ENCODE peak calls at places on chromosome 11, in five cellular contexts. E is OCI-LY7, Y is endodermal cell, X is fibroblast of pulmonary artery, R is GM12865. M is an unnamed sample.

GRCh38 chr11:58829736-58830135 is 14.8 kb downstream of the GLYATL2 start:
- DNase-seq in E (no peak), Y (no peak), R (no peak), X (peak; percentile 5), M (peak; percentile 67)

GRCh38 chr11:58530236-58530635 is 22.3 kb upstream of the OR5B21 start:
- DNase-seq in X (no peak), Y (no peak), R (no peak), E (no peak), M (no peak)

GRCh38 chr11:65867284-65868071 is 5.1 kb downstream of the EFEMP2 start:
- DNase-seq in E (peak; percentile 54), Y (peak; percentile 84), R (no peak), X (no peak), M (no peak)

GRCh38 chr11:85316967-85317366 is 310.2 kb downstream of the DLG2 start:
- DNase-seq in R (peak; percentile 83), E (peak; percentile 87), X (no peak), Y (no peak), M (no peak)

GRCh38 chr11:48101044-48101733 is 115.4 kb upstream of the OR4B1 start:
- DNase-seq in X (no peak), R (no peak), E (no peak), Y (no peak), M (no peak)

GRCh38 chr11:88115828-88116410 is 59.3 kb downstream of the RAB38 start:
- DNase-seq in E (no peak), R (no peak), X (no peak), Y (no peak), M (no peak)

GRCh38 chr11:65912840-65913239 is 6.0 kb downstream of the C11orf68 start:
- DNase-seq in X (peak; percentile 34), E (no peak), R (peak; percentile 59), Y (peak; percentile 34), M (peak; percentile 68)

GRCh38 chr11:24198458-24198857 is 298.4 kb upstream of the LUZP2 start:
- DNase-seq in E (no peak), R (no peak), Y (no peak), X (peak; percentile 10), M (peak; percentile 8)

GRCh38 chr11:123302751-123303195 is 107.7 kb upstream of the CLMP start:
- DNase-seq in Y (peak; percentile 53), R (peak; percentile 82), E (peak; percentile 8), X (peak; percentile 54), M (peak; percentile 74)

GRCh38 chr11:73469401-73469800 is 93.2 kb downstream of the RELT start:
- DNase-seq in R (no peak), Y (no peak), X (peak; percentile 52), E (no peak), M (no peak)

GRCh38 chr11:28727254-28727653 is 619.1 kb downstream of the METTL15 start:
- DNase-seq in R (no peak), X (no peak), E (no peak), Y (no peak), M (peak; percentile 53)

GRCh38 chr11:10818594-10818993 is 9.9 kb upstream of the EIF4G2 start:
- DNase-seq in E (no peak), X (no peak), Y (no peak), R (no peak), M (peak; percentile 91)

GRCh38 chr11:42770444-42771065 is 541.2 kb upstream of the API5 start:
- DNase-seq in E (peak; percentile 28), Y (peak; percentile 69), X (peak; percentile 30), R (peak; percentile 49), M (peak; percentile 26)

GRCh38 chr11:57360991-57361390 is 20.0 kb downstream of the PRG3 start:
- DNase-seq in E (no peak), Y (no peak), R (no peak), X (no peak), M (no peak)

GRCh38 chr11:70073881-70074371 is 4.2 kb upstream of the ANO1 start:
- DNase-seq in E (no peak), R (no peak), X (peak; percentile 24), Y (peak; percentile 74), M (no peak)

GRCh38 chr11:34145073-34145472 is 39.6 kb downstream of the NAT10 start:
- DNase-seq in Y (no peak), E (no peak), R (peak; percentile 72), X (no peak), M (no peak)

GRCh38 chr11:69401715-69402114 is 79.7 kb upstream of the LINC01488 start:
- DNase-seq in R (no peak), Y (no peak), E (no peak), X (no peak), M (no peak)

GRCh38 chr11:93761910-93762309 is 20.4 kb downstream of the C11orf54 start:
- DNase-seq in X (no peak), E (no peak), R (no peak), Y (no peak), M (no peak)

GRCh38 chr11:117669062-117669461 is 128.0 kb downstream of the DSCAML1 start:
- DNase-seq in R (no peak), Y (no peak), X (no peak), E (no peak), M (no peak)

GRCh38 chr11:117670443-117670842 is 126.6 kb downstream of the DSCAML1 start:
- DNase-seq in X (no peak), Y (no peak), E (no peak), R (no peak), M (no peak)

GRCh38 chr11:117670924-117671323 is 126.1 kb downstream of the DSCAML1 start:
- DNase-seq in Y (peak; percentile 72), R (no peak), E (no peak), X (no peak), M (no peak)

GRCh38 chr11:117668291-117668690 is 128.7 kb downstream of the DSCAML1 start:
- DNase-seq in Y (no peak), X (no peak), R (no peak), E (no peak), M (no peak)

GRCh38 chr11:117669616-117670015 is 127.4 kb downstream of the DSCAML1 start:
- DNase-seq in R (no peak), X (no peak), Y (no peak), E (no peak), M (no peak)
- TF ChIP-seq CTCF in R (no peak), X (no peak), Y (no peak), E (no peak), M (no peak)

GRCh38 chr11:128482092-128482491 is 105.3 kb downstream of the ETS1 start:
- DNase-seq in X (no peak), Y (no peak), R (no peak), E (no peak), M (no peak)

GRCh38 chr11:128478305-128478704 is 109.1 kb downstream of the ETS1 start:
- DNase-seq in Y (no peak), X (no peak), E (no peak), R (no peak), M (no peak)

GRCh38 chr11:128481135-128481534 is 106.2 kb downstream of the ETS1 start:
- DNase-seq in X (peak; percentile 93), E (no peak), R (no peak), Y (no peak), M (peak; percentile 95)

GRCh38 chr11:128480665-128481064 is 106.7 kb downstream of the ETS1 start:
- DNase-seq in X (no peak), R (no peak), Y (no peak), E (no peak), M (peak; percentile 50)

DNA sequence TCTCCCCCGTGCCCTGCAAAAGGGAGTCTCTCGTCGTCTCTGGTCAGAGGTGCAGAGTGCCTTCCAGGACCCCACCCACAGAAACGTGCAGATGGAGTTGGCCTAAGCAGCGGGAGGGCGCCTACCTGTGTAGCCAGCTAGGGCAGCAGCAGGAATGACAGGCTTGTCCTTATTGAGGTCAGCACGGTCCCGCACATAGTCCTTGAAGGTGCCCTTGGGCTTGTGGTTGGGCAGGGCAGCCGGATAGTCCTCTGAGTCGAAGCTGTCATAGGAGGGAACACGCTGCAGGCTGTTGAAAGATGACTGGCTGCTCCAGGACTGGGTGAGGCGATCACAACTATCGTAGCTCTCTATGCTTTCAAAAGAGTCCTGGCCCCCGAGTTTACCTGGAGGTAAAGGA is 107.3 kb downstream of the ETS1 start:
- DNase-seq in X (no peak), R (no peak), Y (no peak), E (no peak), M (no peak)
- H3K4me3 ChIP-seq in X (no peak overlapping the region), R (no peak overlapping the region), Y (no peak overlapping the region), E (no peak overlapping the region), M (no peak overlapping the region)

GRCh38 chr11:119488256-119488995 is 65.5 kb upstream of the THY1 start:
- DNase-seq in X (no peak), R (no peak), Y (peak; percentile 27), E (no peak), M (no peak)

GRCh38 chr11:119489087-119489486 is 66.1 kb upstream of the THY1 start:
- DNase-seq in Y (peak; percentile 22), E (no peak), R (no peak), X (no peak), M (no peak)

GRCh38 chr11:119493712-119494111 is 70.7 kb upstream of the THY1 start:
- DNase-seq in R (peak; percentile 33), Y (peak; percentile 97), X (peak; percentile 36), E (peak; percentile 7), M (peak; percentile 13)

GRCh38 chr11:119490253-119491006 is 67.5 kb upstream of the THY1 start:
- DNase-seq in X (no peak), Y (no peak), R (no peak), E (no peak), M (no peak)

DNA sequence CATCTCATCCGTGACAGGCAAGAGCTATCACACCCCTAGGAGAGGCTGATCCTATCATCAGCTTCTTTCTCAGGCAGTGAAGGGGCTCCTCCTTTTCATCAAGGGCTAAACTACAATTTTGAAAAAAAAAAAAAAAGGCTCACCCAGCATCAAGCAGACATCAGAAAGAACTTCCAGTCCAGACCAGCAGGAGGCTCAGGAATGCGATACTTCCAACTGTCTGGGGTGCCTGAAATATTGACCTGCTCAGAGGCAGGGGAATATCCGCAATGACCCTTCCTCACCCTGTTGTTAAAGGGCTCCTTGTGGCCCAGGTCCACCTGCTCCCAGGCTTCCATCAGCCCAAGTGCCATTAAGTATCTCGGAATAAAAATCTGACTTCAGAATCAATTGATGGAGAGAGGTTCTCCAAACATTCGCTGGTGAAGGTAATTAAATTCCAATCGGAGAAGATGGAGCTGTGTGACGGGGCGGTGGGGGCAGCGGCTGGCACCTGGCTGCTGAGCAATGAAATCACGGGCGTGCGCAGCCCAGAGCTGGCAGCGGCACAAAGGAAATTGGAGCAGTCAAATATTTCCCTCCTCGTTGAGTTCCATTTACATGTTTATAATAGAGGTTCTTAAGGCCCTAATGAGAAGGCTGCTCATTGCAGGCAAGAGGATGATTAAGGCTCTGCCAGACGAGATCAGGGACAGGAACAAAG is 68.9 kb upstream of the THY1 start:
- DNase-seq in X (no peak), R (no peak), Y (peak; percentile 79), E (no peak), M (peak; percentile 13)
- TF ChIP-seq CTCF in X (peak; percentile 47), R (peak; percentile 10), Y (peak; percentile 72), E (peak; percentile 43), M (peak; percentile 57)

GRCh38 chr11:63369971-63370588 is 495 bp downstream of the SLC22A9 start:
- DNase-seq in E (no peak), Y (no peak), R (no peak), X (no peak), M (no peak)

GRCh38 chr11:63369165-63369970 is at the start of gene SLC22A9:
- DNase-seq in X (no peak), Y (no peak), E (no peak), R (no peak), M (no peak)

GRCh38 chr11:63375434-63375833 is 5.8 kb downstream of the SLC22A9 start:
- DNase-seq in Y (no peak), R (peak; percentile 38), E (peak; percentile 42), X (no peak), M (no peak)

DNA sequence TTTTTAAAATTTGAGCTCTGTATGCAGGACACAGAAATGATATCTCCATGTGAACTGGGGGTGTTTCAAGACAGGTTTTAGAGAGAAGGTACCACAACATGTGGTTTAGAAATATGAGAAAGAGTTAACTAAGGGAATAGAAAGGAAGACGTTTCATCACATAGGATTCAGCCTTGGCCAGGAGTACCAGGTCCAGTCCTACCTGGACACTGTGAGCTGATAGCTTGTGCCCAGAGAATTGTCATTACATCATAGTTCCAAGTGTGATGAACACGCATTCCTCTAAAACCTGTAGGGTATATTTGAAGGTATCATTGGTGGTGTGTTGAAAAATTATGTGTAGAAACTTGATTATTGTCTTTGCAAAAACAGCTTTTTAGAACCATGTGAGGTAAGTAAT is 1.8 kb downstream of the SLC22A9 start:
- DNase-seq in R (no peak), X (no peak), Y (no peak), E (no peak), M (no peak)
- H3K4me3 ChIP-seq in R (no peak overlapping the region), X (no peak overlapping the region), Y (no peak overlapping the region), E (no peak overlapping the region), M (no peak overlapping the region)